ENCODE peak calls at places on chromosomes 6 and 20, in five cellular contexts. F is epithelial cell of esophagus, H is choroid plexus epithelial cell, Z is brain microvascular endothelial cell, O is endothelial cell. P is an unnamed sample.

GRCh38 chr20:2759603-2760360 is 40.6 kb downstream of the CPXM1 start:
- DNase-seq in Z (no peak), O (no peak), F (no peak), H (peak; percentile 27), P (no peak)

GRCh38 chr6:154732538-154732823 is 735 bp upstream of the SCAF8 start:
- DNase-seq in Z (no peak), O (no peak), F (peak; percentile 56), H (no peak), P (no peak)

GRCh38 chr20:47124235-47124717 is 229.6 kb downstream of the EYA2 start:
- DNase-seq in O (no peak), Z (no peak), F (peak; percentile 61), H (peak; percentile 50), P (no peak)

GRCh38 chr6:62808575-62809293 is 402.5 kb upstream of the FKBP1C start:
- DNase-seq in Z (no peak), F (no peak), H (no peak), O (no peak), P (no peak)

GRCh38 chr6:148548749-148549140 is 198.1 kb upstream of the UST start:
- DNase-seq in H (no peak), O (no peak), Z (no peak), F (no peak), P (no peak)

GRCh38 chr6:50829898-50830439 is 11.3 kb downstream of the TFAP2B start:
- DNase-seq in H (no peak), F (no peak), O (no peak), Z (no peak), P (no peak)

GRCh38 chr20:53702617-53703016 is 109.0 kb upstream of the ZNF217 start:
- DNase-seq in F (no peak), O (no peak), Z (no peak), H (no peak), P (no peak)

GRCh38 chr20:38129893-38130609 is 35.0 kb downstream of the TGM2 start:
- DNase-seq in Z (no peak), O (no peak), F (no peak), H (no peak), P (no peak)

GRCh38 chr6:63740709-63741108 is 105.1 kb downstream of the PHF3 start:
- DNase-seq in F (peak; percentile 80), O (no peak), H (peak; percentile 79), Z (peak; percentile 65), P (peak; percentile 90)

DNA sequence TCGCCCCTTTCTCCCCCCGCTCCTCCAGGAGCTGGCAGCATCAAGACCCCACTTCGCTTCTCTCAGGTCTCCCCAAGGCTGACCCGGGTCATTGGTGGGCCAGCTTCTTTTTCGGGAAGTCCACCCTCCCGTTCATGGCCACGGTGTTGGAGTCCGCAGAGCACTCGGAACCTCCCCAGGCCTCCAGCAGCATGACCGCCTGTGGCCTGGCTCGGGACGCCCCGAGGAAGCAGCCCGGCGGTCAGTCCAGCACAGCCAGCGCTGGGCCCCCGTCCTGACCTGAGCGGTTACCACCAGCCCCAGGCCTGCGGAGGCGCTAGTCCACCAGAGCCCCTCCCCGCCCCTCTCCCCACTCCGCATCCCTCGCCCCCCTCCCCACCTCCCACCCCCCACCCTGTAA is 1.0 kb downstream of the PPDPF start:
- DNase-seq in F (no peak), H (peak; percentile 27), O (no peak), Z (no peak), P (no peak)
- TF ChIP-seq CTCF in F (no peak), H (no peak), O (no peak), Z (peak; percentile 18), P (no peak)

GRCh38 chr6:105503641-105504040 is 100.8 kb upstream of the PREP start:
- DNase-seq in H (no peak), F (no peak), Z (no peak), O (no peak), P (no peak)

GRCh38 chr6:105501945-105502344 is 99.1 kb upstream of the PREP start:
- DNase-seq in Z (no peak), F (peak; percentile 11), O (no peak), H (no peak), P (no peak)

GRCh38 chr6:105501246-105501645 is 98.4 kb upstream of the PREP start:
- DNase-seq in Z (no peak), H (no peak), F (no peak), O (no peak), P (no peak)

GRCh38 chr6:105499928-105500327 is 97.0 kb upstream of the PREP start:
- DNase-seq in H (no peak), Z (no peak), O (no peak), F (peak; percentile 35), P (no peak)

DNA sequence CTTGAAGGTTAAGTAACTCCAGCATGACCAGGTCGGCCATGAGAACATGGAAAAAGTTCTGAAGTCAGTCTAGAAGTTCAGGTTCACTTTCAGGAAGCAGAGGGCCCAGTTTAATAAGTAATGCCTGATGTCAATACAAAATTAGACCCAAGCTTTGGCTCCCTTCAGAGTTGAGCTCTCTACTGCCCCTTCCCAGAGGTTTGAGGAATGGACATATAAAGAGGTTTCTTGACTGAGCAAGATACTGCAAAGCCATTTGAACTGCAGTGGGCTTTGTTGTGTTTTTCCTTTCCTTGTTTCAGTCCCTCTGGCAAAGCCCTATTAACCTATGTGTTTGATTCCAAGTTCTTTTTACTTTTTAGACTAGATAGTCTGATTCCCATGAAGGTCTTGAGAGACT is 97.8 kb upstream of the PREP start:
- DNase-seq in Z (no peak), H (no peak), F (no peak), O (no peak), P (no peak)
- TF ChIP-seq CTCF in Z (peak; percentile 27), H (peak; percentile 20), F (no peak), O (no peak), P (no peak)

GRCh38 chr6:44264154-44265002 is 973 bp downstream of the NFKBIE start:
- DNase-seq in F (no peak), H (no peak), Z (no peak), O (peak; percentile 19), P (no peak)
- TF ChIP-seq CTCF in F (no peak), H (no peak), Z (no peak), O (no peak), P (no peak)

GRCh38 chr6:143335865-143336264 is 114.6 kb downstream of the ADAT2 start:
- DNase-seq in O (no peak), H (no peak), F (peak; percentile 77), Z (no peak), P (peak; percentile 40)

GRCh38 chr6:143336446-143337152 is 113.9 kb downstream of the ADAT2 start:
- DNase-seq in H (peak; percentile 16), O (no peak), Z (peak; percentile 81), F (peak; percentile 58), P (peak; percentile 87)

GRCh38 chr6:143339223-143339622 is 111.3 kb downstream of the ADAT2 start:
- DNase-seq in O (no peak), H (no peak), F (peak; percentile 93), Z (no peak), P (peak; percentile 54)

GRCh38 chr6:143333749-143334520 is 116.6 kb downstream of the ADAT2 start:
- DNase-seq in O (no peak), F (peak; percentile 72), Z (no peak), H (no peak), P (peak; percentile 66)

GRCh38 chr6:143337201-143337949 is 113.1 kb downstream of the ADAT2 start:
- DNase-seq in F (peak; percentile 49), O (peak; percentile 77), Z (no peak), H (peak; percentile 16), P (peak; percentile 93)
- TF ChIP-seq CTCF in F (peak; percentile 43), O (peak; percentile 70), Z (peak; percentile 67), H (peak; percentile 61), P (peak; percentile 86)

DNA sequence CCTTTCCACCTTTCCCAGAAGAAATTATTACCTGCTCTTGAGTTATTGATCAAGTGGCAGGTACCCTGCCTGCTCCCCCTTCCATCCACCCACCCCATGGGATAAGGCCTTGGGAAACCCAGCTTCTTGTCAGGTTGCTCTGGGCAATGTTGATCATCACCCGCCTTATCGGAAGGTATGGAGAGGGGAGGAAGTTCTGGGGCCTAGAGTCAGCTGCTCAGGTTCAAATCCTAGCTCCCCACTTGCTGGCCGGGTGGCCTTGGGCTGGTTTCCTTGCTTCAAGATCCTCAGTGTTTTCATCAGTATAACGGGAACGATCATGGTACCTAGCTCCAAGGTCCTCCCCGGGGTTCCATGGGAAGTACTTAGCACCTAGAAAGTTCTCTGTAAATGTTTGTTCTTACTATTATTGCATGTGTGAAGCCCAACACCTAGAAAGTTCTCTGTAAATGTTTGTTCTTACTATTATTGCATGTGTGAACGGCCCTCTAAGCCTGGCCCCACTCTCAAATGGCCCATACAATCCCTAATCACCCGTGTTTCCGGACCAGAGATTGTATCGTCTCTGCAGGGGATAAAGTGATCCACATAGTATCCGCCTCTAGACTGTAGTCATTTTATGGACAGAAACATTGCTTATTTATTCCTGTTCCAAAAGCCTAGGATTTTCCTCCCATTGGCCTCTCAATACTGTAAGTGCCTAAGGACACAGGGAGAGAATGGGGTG is 1.1 kb upstream of the PREX1 start:
- DNase-seq in F (no peak), O (no peak), H (no peak), Z (no peak), P (no peak)
- TF ChIP-seq CTCF in F (no peak), O (no peak), H (no peak), Z (no peak), P (no peak)

GRCh38 chr20:5825136-5825719 is 75.0 kb downstream of the SHLD1 start:
- DNase-seq in O (no peak), Z (no peak), F (no peak), H (peak; percentile 38), P (no peak)
- TF ChIP-seq CTCF in O (no peak), Z (peak; percentile 35), F (no peak), H (peak; percentile 48), P (no peak)

GRCh38 chr6:36980876-36981619 is 4.9 kb downstream of the MTCH1 start:
- DNase-seq in H (no peak), Z (no peak), F (no peak), O (no peak), P (no peak)
- TF ChIP-seq CTCF in H (peak; percentile 47), Z (peak; percentile 19), F (no peak), O (no peak), P (no peak)

GRCh38 chr6:32148722-32149576 is 2.8 kb downstream of the PRRT1 start:
- DNase-seq in Z (peak; percentile 33), F (peak; percentile 89), O (peak; percentile 69), H (peak; percentile 78), P (no peak)
- TF ChIP-seq CTCF in Z (peak; percentile 39), F (peak; percentile 55), O (no peak), H (peak; percentile 45), P (no peak)